ENCODE peak calls at places on chromosome 15, in seven cellular contexts. N is HCT116, D is WTC11, X is H1, J is HEK293T, W is HepG2, R is GM12878. C is an unnamed sample.

GRCh38 chr15:99511865-99512632 is 53.7 kb upstream of the MEF2A start:
- DNase-seq in N (no peak), D (no peak), X (no peak), J (no peak), R (peak), W (no peak), C (no peak)

GRCh38 chr15:99138491-99138982 is 33.7 kb downstream of the SYNM start:
- DNase-seq in D (no peak), R (no peak), N (no peak), W (no peak), X (no peak), J (no peak), C (no peak)

GRCh38 chr15:26166429-26166828 is 303.3 kb upstream of the ATP10A start:
- DNase-seq in D (no peak), N (no peak), J (no peak), R (no peak), X (no peak), W (no peak), C (no peak)

GRCh38 chr15:39118510-39118909 is 462.4 kb upstream of the THBS1 start:
- DNase-seq in D (no peak), X (no peak), N (no peak), J (no peak), R (no peak), W (no peak), C (no peak)

GRCh38 chr15:89903858-89904130 is 9.0 kb downstream of the ARPIN start:
- DNase-seq in J (no peak), D (no peak), N (no peak), W (no peak), R (no peak), X (no peak), C (peak)

GRCh38 chr15:92839696-92840095 is 60.4 kb upstream of the CHD2 start:
- DNase-seq in R (no peak), N (no peak), J (no peak), X (no peak), D (no peak), W (no peak), C (no peak)

GRCh38 chr15:99174989-99175388 is 70.1 kb downstream of the SYNM start:
- DNase-seq in N (no peak), R (no peak), D (no peak), J (no peak), W (no peak), X (no peak), C (no peak)

GRCh38 chr15:78651007-78651406 is 10.0 kb upstream of the CHRNB4 start:
- DNase-seq in J (no peak), X (no peak), W (no peak), N (no peak), D (no peak), R (no peak), C (no peak)

GRCh38 chr15:60829416-60829815 is 350.5 kb upstream of the ICE2 start:
- DNase-seq in X (no peak), D (no peak), N (no peak), R (no peak), J (no peak), W (no peak), C (no peak)

GRCh38 chr15:65901336-65901735 is 32.0 kb downstream of the RAB11A start:
- DNase-seq in J (no peak), D (no peak), X (no peak), W (no peak), N (no peak), R (no peak), C (peak)

GRCh38 chr15:41695750-41696436 is 35.7 kb downstream of the MGA start:
- DNase-seq in R (peak), X (no peak), W (peak), N (peak), J (peak), D (no peak), C (peak)

GRCh38 chr15:98420837-98421236 is 227.5 kb upstream of the IGF1R start:
- DNase-seq in W (no peak), J (no peak), D (no peak), X (peak), N (no peak), R (no peak), C (no peak)

GRCh38 chr15:69450968-69451695 is 1.5 kb upstream of the RPLP1 start:
- DNase-seq in N (no peak), X (no peak), D (no peak), J (no peak), W (peak), R (no peak), C (no peak)

GRCh38 chr15:101448336-101448735 is 41.2 kb downstream of the PCSK6 start:
- DNase-seq in N (no peak), J (no peak), W (no peak), X (no peak), D (no peak), R (no peak), C (no peak)

GRCh38 chr15:66078929-66079275 is 174.6 kb downstream of the MEGF11 start:
- DNase-seq in R (no peak), W (no peak), N (no peak), D (no peak), X (no peak), J (no peak), C (no peak)

GRCh38 chr15:70065006-70065722 is 32.6 kb downstream of the TLE3 start:
- DNase-seq in D (no peak), J (no peak), R (no peak), W (no peak), X (no peak), N (no peak), C (no peak)

GRCh38 chr15:28975766-28976179 is 90.0 kb downstream of the APBA2 start:
- DNase-seq in N (peak), R (no peak), W (peak), X (peak), J (peak), D (peak), C (peak)

GRCh38 chr15:28978661-28979060 is 92.9 kb downstream of the APBA2 start:
- DNase-seq in J (no peak), R (no peak), N (no peak), W (no peak), D (no peak), X (no peak), C (no peak)

GRCh38 chr15:28977377-28978010 is 91.7 kb downstream of the APBA2 start:
- DNase-seq in X (no peak), J (no peak), N (peak), W (no peak), R (no peak), D (no peak), C (no peak)

GRCh38 chr15:28978011-28978378 is 92.2 kb downstream of the APBA2 start:
- DNase-seq in X (no peak), D (no peak), J (no peak), N (no peak), W (no peak), R (no peak), C (no peak)

DNA sequence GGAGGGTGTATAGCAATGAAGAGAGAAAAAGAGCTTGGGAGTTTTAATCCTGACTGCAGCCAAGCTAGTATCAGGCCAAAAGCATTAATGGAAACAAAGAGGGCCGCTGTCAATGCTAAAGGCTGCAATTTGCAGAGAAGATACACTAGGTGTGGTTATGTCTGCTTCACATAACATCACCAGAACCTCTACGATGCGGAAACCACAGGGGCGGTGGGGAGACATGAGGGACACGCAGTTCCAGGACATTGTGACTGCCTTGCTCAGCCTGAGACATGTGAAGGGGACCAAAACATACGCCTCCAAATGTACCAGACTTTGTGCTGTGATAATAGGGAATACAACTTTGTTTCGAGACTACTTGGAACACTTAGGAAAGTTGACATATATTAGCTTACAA is 88.4 kb downstream of the APBA2 start:
- DNase-seq in J (no peak), R (no peak), X (no peak), N (no peak), D (no peak), W (no peak), C (peak)
- TF ChIP-seq SP1 in J (no peak), R (no peak), X (no peak), N (no peak), D (no peak), W (no peak), C (no peak)

GRCh38 chr15:57198654-57199241 is 177.6 kb upstream of the CGNL1 start:
- DNase-seq in R (no peak), X (no peak), D (peak), W (no peak), J (no peak), N (no peak), C (no peak)
- TF ChIP-seq SP1 in R (no peak), X (peak), D (no peak), W (no peak), J (no peak), N (no peak), C (no peak)

GRCh38 chr15:57663262-57663661 is 43.3 kb upstream of the POLR2M start:
- DNase-seq in X (no peak), W (no peak), R (no peak), J (no peak), N (no peak), D (no peak), C (no peak)

GRCh38 chr15:57662802-57663201 is 43.7 kb upstream of the POLR2M start:
- DNase-seq in J (no peak), W (no peak), X (no peak), D (no peak), N (no peak), R (no peak), C (no peak)

GRCh38 chr15:57665187-57665586 is 41.3 kb upstream of the POLR2M start:
- DNase-seq in N (no peak), X (no peak), R (no peak), J (no peak), D (no peak), W (no peak), C (no peak)

GRCh38 chr15:57665939-57666338 is 40.6 kb upstream of the POLR2M start:
- DNase-seq in D (no peak), R (no peak), W (no peak), J (no peak), N (no peak), X (no peak), C (no peak)

DNA sequence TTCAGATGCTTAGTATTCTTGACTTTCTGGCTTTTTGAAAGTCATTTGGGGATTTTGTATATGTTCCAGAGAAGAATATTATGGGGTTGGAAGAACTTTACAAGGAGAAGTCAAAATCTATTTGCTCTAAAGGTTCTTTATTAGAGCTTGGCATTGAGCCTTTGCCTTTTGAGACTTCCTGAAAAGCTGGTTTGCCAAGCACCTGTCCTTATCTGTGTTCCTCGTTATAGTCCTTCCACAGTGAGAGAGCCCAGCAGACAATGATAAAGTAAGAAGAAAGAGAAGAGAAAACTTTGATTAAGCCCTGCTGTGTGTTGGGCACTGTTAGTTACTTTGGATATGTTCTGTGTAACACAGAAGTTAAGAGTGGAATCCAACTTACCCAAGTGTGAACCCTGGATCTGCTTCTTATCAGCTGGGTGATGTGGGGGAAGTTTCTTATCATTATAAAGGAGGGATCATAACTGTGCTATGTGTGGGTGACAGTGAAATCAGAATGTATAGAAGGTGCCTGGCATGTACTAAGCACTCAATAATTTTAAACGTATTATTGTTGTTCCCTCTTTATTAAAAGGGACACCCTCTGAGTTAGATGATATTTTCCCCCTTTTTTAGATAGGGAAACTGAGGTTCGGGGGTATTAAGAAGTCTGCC is 44.3 kb upstream of the POLR2M start:
- DNase-seq in W (no peak), D (no peak), N (no peak), X (no peak), R (no peak), J (no peak), C (no peak)
- TF ChIP-seq SP1 in W (no peak), D (no peak), N (no peak), X (no peak), R (no peak), J (no peak), C (no peak)

GRCh38 chr15:45497261-45497660 is 25.3 kb downstream of the SLC30A4 start:
- DNase-seq in W (no peak), D (no peak), N (no peak), X (no peak), J (no peak), R (no peak), C (no peak)
- TF ChIP-seq SP1 in W (no peak), D (no peak), N (no peak), X (no peak), J (no peak), R (no peak), C (no peak)

GRCh38 chr15:49741721-49742120 is 120.9 kb downstream of the DTWD1 start:
- DNase-seq in N (no peak), J (no peak), D (no peak), R (no peak), W (no peak), X (no peak), C (no peak)
- TF ChIP-seq SP1 in N (no peak), J (no peak), D (no peak), R (no peak), W (no peak), X (no peak), C (no peak)

DNA sequence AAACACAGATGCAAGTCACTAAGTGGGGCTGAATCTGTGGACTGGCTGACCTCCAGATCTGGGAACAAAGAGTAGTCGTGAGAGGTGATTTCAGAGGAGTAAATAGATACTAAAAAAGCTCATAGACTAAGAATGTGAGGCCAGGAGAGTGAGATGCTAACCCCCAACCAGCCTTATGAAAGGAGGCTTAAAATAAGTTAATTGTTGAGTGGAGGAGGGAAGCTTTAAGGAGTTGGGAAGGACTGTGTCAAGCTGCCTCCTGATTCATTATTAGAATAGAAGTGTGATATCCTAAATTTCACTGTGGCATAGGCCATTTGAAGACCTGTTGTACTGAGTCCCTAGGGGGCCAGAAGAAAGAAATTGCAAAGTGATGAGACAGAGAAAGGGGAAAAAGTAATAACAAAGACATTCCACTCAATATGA is 107.6 kb downstream of the RBPMS2 start:
- DNase-seq in X (no peak), W (no peak), D (no peak), N (no peak), R (no peak), J (no peak), C (no peak)
- TF ChIP-seq SP1 in X (no peak), W (no peak), D (no peak), N (no peak), R (no peak), J (no peak), C (no peak)

DNA sequence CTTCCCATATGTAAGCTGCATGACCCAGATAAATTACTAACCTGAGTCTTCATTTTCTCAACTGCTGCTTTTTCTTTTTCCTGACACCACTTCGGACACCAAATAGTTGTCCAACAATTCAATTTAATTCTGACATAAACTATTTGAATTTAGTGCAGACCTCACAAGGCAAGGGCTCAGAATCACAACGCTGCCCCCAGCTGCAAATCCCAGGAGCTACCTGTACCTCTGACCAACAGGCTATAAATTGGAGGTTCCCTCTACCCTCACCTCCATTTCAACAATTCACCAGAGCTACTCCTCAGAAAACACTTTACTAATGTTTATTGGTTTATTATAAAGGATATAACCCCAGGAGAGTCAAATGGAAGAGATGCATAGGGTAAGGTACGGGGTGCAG is 737.6 kb downstream of the NTRK3 start:
- DNase-seq in N (no peak), R (no peak), X (no peak), J (no peak), W (no peak), D (peak), C (no peak)
- TF ChIP-seq SP1 in N (no peak), R (no peak), X (no peak), J (no peak), W (no peak), D (no peak), C (no peak)

GRCh38 chr15:75061272-75061671 is 37.9 kb downstream of the PPCDC start:
- DNase-seq in N (no peak), W (no peak), J (no peak), X (no peak), R (peak), D (no peak), C (no peak)
- TF ChIP-seq SP1 in N (no peak), W (no peak), J (no peak), X (no peak), R (no peak), D (no peak), C (no peak)

GRCh38 chr15:40477703-40478269 is 7.0 kb downstream of the CHST14 start:
- DNase-seq in N (no peak), J (no peak), W (no peak), D (no peak), X (no peak), R (no peak), C (no peak)
- TF ChIP-seq SP1 in N (no peak), J (no peak), W (no peak), D (no peak), X (no peak), R (no peak), C (no peak)

C was measured in K562.